ENCODE peak calls at places on chromosomes 11 and 22, in ten cellular contexts. M, C, W, H, T, Y, U, Z, X and F are unnamed samples.

GRCh38 chr11:86116386-86116726 is 47.5 kb upstream of the PICALM start:
- DNase-seq in H (peak), Y (no peak), T (no peak), U (no peak), X (peak), W (peak), C (peak), M (peak), Z (peak), F (peak)

GRCh38 chr11:20084921-20085814 is 75.1 kb downstream of the DBX1 start:
- DNase-seq in Z (no peak), X (no peak), T (no peak), C (no peak), U (no peak), W (no peak), M (no peak), Y (no peak), H (no peak), F (no peak)

GRCh38 chr11:94500181-94500580 is 6.4 kb downstream of the ANKRD49 start:
- DNase-seq in C (no peak), M (no peak), T (no peak), W (no peak), U (no peak), Y (no peak), X (no peak), Z (no peak), H (no peak), F (no peak)

GRCh38 chr11:44260081-44260480 is 49.9 kb downstream of the ALX4 start:
- DNase-seq in U (no peak), M (no peak), C (no peak), Z (no peak), T (no peak), W (no peak), Y (no peak), X (no peak), H (no peak), F (no peak)

GRCh38 chr11:45983471-45983845 is 61.0 kb downstream of the LARGE2 start:
- DNase-seq in U (no peak), X (no peak), T (no peak), M (no peak), Y (no peak), C (no peak), H (no peak), W (no peak), Z (no peak), F (no peak)

GRCh38 chr11:47387944-47388696 is 9.8 kb upstream of the SPI1 start:
- DNase-seq in Y (no peak), X (no peak), T (no peak), U (no peak), M (no peak), C (no peak), Z (no peak), W (no peak), H (no peak), F (no peak)

GRCh38 chr22:20244744-20245576 is 23.2 kb downstream of the RTN4R start:
- DNase-seq in H (peak), Z (no peak), M (no peak), T (no peak), Y (no peak), W (no peak), C (no peak), U (no peak), X (no peak), F (no peak)

GRCh38 chr22:47161631-47162030 is 399.2 kb downstream of the TBC1D22A start:
- DNase-seq in C (no peak), W (no peak), H (no peak), T (no peak), Z (no peak), M (no peak), X (no peak), Y (no peak), U (no peak), F (no peak)

GRCh38 chr22:17921871-17922821 is 102.2 kb downstream of the MICAL3 start:
- DNase-seq in T (peak), Y (peak), C (no peak), H (no peak), Z (no peak), W (no peak), X (no peak), U (peak), M (no peak), F (no peak)

GRCh38 chr22:47215851-47216250 is 453.4 kb downstream of the TBC1D22A start:
- DNase-seq in C (no peak), Y (no peak), U (no peak), H (no peak), Z (no peak), W (no peak), M (no peak), X (no peak), T (no peak), F (no peak)

GRCh38 chr11:8867035-8867434 is 44.0 kb upstream of the AKIP1 start:
- DNase-seq in C (peak), Y (no peak), X (peak), H (no peak), U (no peak), T (no peak), M (peak), Z (no peak), W (no peak), F (peak)

GRCh38 chr11:76597533-76598425 is 72.8 kb downstream of the LRRC32 start:
- DNase-seq in H (no peak), M (no peak), X (no peak), T (no peak), U (no peak), C (no peak), Z (no peak), Y (no peak), W (no peak), F (no peak)

GRCh38 chr11:1867381-1867780 is 14.5 kb downstream of the LSP1 start:
- DNase-seq in W (no peak), C (no peak), T (peak), H (no peak), M (no peak), U (peak), Z (no peak), Y (peak), X (no peak), F (no peak)

GRCh38 chr22:26610072-26610958 is 7.5 kb downstream of the CRYBB1 start:
- DNase-seq in C (peak), Y (peak), Z (peak), W (peak), M (peak), T (no peak), X (peak), U (peak), H (peak), F (peak)

GRCh38 chr11:7520011-7520942 is 6.5 kb downstream of the PPFIBP2 start:
- DNase-seq in U (no peak), M (no peak), C (no peak), X (no peak), Z (no peak), T (no peak), W (no peak), Y (no peak), H (peak), F (no peak)

GRCh38 chr11:83092488-83093384 is 21.0 kb upstream of the RAB30 start:
- DNase-seq in T (peak), W (no peak), Z (peak), C (no peak), Y (no peak), U (no peak), X (peak), H (no peak), M (no peak), F (peak)

GRCh38 chr11:4466168-4466891 is 16.1 kb upstream of the OR52K1 start:
- DNase-seq in X (no peak), T (no peak), U (no peak), Z (no peak), W (no peak), C (no peak), M (no peak), H (no peak), Y (no peak), F (no peak)

GRCh38 chr11:129951883-129952262 is 50.8 kb downstream of the PRDM10 start:
- DNase-seq in T (no peak), X (no peak), M (no peak), Z (no peak), W (no peak), Y (no peak), U (no peak), H (no peak), C (no peak), F (no peak)

GRCh38 chr11:121004196-121004840 is 19.6 kb upstream of the TBCEL start:
- DNase-seq in X (no peak), C (no peak), U (no peak), H (no peak), T (no peak), Y (no peak), M (no peak), W (no peak), Z (no peak), F (no peak)

GRCh38 chr11:8707541-8708270 is 25.1 kb downstream of the RPL27A start:
- DNase-seq in C (peak), H (no peak), T (no peak), W (no peak), M (no peak), U (peak), Y (peak), Z (peak), X (no peak), F (no peak)

GRCh38 chr22:48152154-48152775 is 1389.8 kb downstream of the TBC1D22A start:
- DNase-seq in H (peak), Y (no peak), T (no peak), Z (no peak), U (no peak), W (no peak), M (no peak), C (no peak), X (no peak), F (no peak)

GRCh38 chr11:64762916-64763803 is 3.4 kb upstream of the PYGM start:
- DNase-seq in Z (peak), T (peak), M (peak), W (no peak), C (peak), Y (no peak), H (no peak), X (peak), U (no peak), F (peak)

GRCh38 chr11:117814766-117815261 is 9.7 kb downstream of the FXYD2 start:
- DNase-seq in U (peak), Z (peak), C (peak), T (peak), H (peak), M (peak), X (no peak), W (no peak), Y (peak), F (no peak)

GRCh38 chr11:111361874-111362273 is 17.2 kb downstream of the POU2AF1 start:
- DNase-seq in C (no peak), X (no peak), W (no peak), U (no peak), H (peak), Y (no peak), M (no peak), Z (no peak), T (peak), F (no peak)

GRCh38 chr11:64868904-64869570 is 9.4 kb downstream of the EHD1 start:
- DNase-seq in Z (peak), C (peak), M (peak), H (peak), X (peak), Y (no peak), U (no peak), T (no peak), W (no peak), F (peak)

GRCh38 chr11:16945671-16946469 is 68.3 kb downstream of the PLEKHA7 start:
- DNase-seq in C (peak), U (peak), H (peak), X (peak), Y (peak), M (peak), T (peak), Z (peak), W (no peak), F (peak)

DNA sequence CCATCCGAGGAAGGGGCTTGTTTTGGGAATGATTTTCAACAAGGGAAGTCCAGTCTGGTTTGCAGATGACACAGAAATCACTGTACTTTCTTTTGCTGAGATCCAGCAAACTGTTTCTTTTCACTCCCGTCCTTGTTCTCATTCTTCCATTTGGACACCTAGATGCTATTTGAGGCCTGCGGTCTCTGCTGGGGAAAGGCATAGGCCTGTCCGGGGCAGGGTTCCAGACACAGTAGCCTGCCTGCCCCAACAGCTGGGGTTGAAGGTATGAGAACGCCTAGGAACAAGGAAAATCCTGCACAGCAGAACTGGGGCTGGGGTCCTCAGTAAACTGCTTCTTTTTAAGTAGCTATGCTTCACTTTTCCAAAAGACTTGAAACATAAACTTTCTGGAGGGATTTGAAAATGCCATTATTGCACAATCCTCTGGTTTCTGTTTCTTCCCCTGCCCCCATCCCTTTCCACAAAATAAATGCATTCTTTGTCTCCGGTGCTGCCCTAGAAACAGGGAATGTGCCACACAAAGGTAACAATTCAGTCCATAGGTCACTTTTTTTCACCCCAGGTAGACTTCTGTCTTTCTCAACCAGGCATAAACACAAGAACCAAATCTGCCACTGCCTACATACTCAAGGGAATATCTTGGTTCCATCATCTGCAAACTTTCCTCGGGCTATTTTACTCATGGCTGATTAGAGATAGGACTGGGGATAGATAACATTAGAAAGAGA is 174.8 kb upstream of the MTMR2 start:
- DNase-seq in H (no peak), C (no peak), Y (no peak), U (no peak), X (peak), T (no peak), M (peak), W (no peak), Z (peak), F (peak)
- H3K4me3 ChIP-seq in H (no peak), C (no peak), Y (no peak), U (no peak), X (no peak), T (no peak), M (no peak), W (no peak), Z (no peak), F (no peak)

GRCh38 chr11:100827934-100828661 is 141.0 kb downstream of the ARHGAP42 start:
- DNase-seq in X (peak), W (no peak), U (no peak), C (peak), H (peak), T (no peak), Y (no peak), Z (peak), M (peak), F (peak)
- TF ChIP-seq CTCF in X (peak), W (no peak), U (no peak), C (peak), H (peak), T (peak), Y (peak), Z (peak), M (peak), F (peak)

GRCh38 chr11:2945757-2946287 is 16.6 kb upstream of the PHLDA2 start:
- DNase-seq in C (no peak), Z (no peak), Y (no peak), H (no peak), U (no peak), X (no peak), T (no peak), W (no peak), M (no peak), F (no peak)

GRCh38 chr11:2943711-2944118 is 14.5 kb upstream of the PHLDA2 start:
- DNase-seq in X (no peak), T (no peak), C (no peak), U (no peak), H (no peak), M (no peak), W (no peak), Y (no peak), Z (no peak), F (no peak)

GRCh38 chr11:2944530-2944929 is 15.3 kb upstream of the PHLDA2 start:
- DNase-seq in X (no peak), C (no peak), Y (no peak), U (no peak), H (no peak), W (no peak), T (no peak), M (no peak), Z (no peak), F (no peak)

GRCh38 chr11:2942872-2943710 is 13.9 kb upstream of the PHLDA2 start:
- DNase-seq in X (no peak), Z (no peak), U (no peak), C (no peak), H (no peak), W (no peak), T (no peak), Y (no peak), M (no peak), F (no peak)

DNA sequence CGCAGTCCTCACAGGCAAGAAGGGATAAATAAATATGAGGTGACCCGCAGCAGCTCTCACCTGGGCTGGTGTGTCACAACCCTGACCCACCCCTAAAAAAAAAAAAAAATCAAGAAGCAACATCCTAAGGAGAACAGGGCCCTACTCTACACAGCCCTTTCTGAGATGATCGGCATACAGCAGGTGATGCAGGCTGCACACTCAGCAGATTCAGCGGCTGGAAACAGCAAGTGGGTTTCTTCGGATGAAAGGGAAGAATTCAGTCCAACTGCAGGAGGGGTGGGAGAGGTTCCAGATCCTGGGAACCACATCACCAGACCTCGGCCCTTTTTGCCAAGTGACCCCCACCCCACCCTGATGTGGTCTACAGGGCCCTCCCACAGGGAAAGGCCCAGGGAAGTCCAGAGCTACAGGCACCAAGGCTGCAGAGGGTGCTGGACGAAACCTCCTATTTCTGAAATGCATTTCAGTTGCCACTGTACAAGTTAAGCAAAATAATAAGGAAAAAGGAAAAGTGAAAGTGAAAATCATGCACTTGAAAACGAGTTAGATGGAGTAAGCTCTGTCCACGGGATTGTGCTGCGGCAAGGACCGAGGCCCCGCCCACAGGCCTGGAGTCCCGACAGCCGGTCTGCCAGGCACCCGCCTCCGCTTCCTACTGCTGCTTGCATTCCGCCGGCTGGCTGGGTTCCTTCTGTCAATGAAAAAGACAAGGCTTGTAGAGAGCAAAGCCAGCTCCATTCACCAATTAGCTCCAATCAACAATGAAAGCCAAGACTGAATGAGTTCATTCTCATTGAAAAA is 15.9 kb upstream of the PHLDA2 start:
- DNase-seq in H (no peak), Y (peak), X (peak), C (peak), Z (peak), M (peak), W (peak), U (peak), T (peak), F (peak)
- H3K4me3 ChIP-seq in H (no peak), Y (peak), X (peak), C (peak), Z (peak), M (no peak), W (peak), U (peak), T (no peak), F (peak)

GRCh38 chr22:33271390-33272161 is 213.4 kb upstream of the SYN3 start:
- DNase-seq in Y (peak), Z (no peak), C (peak), W (no peak), M (peak), X (peak), H (peak), U (peak), T (peak), F (peak)

GRCh38 chr22:33272866-33273265 is 214.7 kb upstream of the SYN3 start:
- DNase-seq in U (no peak), C (no peak), X (no peak), Z (no peak), Y (no peak), T (no peak), W (no peak), M (no peak), H (peak), F (no peak)

GRCh38 chr22:33272180-33272579 is 214.0 kb upstream of the SYN3 start:
- DNase-seq in Z (no peak), T (no peak), W (no peak), Y (no peak), C (no peak), H (no peak), X (no peak), U (no peak), M (no peak), F (no peak)

GRCh38 chr22:33274941-33275443 is 216.8 kb upstream of the SYN3 start:
- DNase-seq in Y (no peak), H (no peak), X (no peak), T (no peak), Z (no peak), M (no peak), C (no peak), U (no peak), W (no peak), F (no peak)

GRCh38 chr22:33274214-33274828 is 216.1 kb upstream of the SYN3 start:
- DNase-seq in Z (no peak), C (no peak), M (peak), T (no peak), H (peak), W (no peak), U (no peak), Y (no peak), X (peak), F (peak)
- TF ChIP-seq CTCF in Z (peak), C (no peak), M (peak), T (no peak), H (peak), W (peak), U (no peak), Y (no peak), X (peak), F (peak)

DNA sequence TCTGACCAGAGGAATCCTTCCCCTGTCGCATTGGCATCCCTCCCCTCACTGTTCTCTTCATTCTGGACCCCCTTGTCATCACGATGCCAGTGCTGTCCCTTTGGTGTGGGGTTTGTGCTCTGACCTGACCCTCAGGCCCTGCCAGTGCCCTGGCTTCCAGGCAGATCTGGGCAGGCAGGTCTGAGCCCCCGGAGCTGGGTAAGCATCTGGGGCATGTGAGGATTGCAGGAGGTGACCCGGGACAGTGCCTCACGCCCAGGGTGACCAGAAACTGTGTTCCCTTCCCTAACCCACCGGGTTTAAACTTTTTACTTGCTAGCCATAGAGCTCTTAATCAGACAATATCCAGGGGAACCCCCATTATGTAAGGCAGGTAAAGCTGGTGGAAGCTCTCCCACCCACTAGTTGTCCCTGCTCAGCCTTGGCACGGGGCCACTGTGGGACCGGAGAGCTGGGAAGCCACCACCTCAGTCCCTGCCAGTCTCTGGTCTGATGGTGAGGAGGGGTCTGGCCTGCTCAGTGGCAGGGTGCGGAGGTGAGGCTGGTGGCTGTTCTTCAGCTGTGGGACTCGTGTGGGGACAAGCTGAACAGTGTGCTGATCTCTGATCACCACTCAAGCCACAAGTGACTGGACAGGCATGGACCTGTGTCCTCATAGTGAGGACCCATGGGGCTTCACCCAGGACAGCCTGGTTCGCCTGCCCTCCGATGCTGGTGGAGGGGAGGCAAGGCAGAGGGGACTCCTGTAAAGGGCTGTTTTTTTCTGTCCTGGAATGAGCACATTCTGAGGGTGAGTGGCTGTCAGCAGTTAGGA is 38.0 kb downstream of the BCR start:
- DNase-seq in U (no peak), T (peak), C (no peak), Y (peak), H (no peak), W (no peak), M (no peak), X (no peak), Z (no peak), F (no peak)
- H3K4me3 ChIP-seq in U (no peak), T (no peak), C (no peak), Y (no peak), H (no peak), W (no peak), M (no peak), X (no peak), Z (no peak), F (no peak)